ENCODE peak calls at places on chromosome 2, in six cellular contexts. One of them, this sample, is unnamed.

GRCh38 chr2:216923706-216924105 is 63.8 kb upstream of the TNP1 start:
- DNase-seq in effector memory CD4-positive, alpha-beta T cell: no peak
- DNase-seq in endodermal cell: no peak
- DNase-seq in iris pigment epithelial cell: no peak
- DNase-seq in stomach: no peak
- DNase-seq in dermis microvascular lymphatic vessel endothelial cell: no peak
- DNase-seq in this sample: no peak

GRCh38 chr2:64852771-64853241 is 136.4 kb upstream of the SLC1A4 start:
- DNase-seq in endodermal cell: no peak
- DNase-seq in effector memory CD4-positive, alpha-beta T cell: no peak
- DNase-seq in dermis microvascular lymphatic vessel endothelial cell: no peak
- DNase-seq in stomach: no peak
- DNase-seq in iris pigment epithelial cell: no peak
- DNase-seq in this sample: no peak

GRCh38 chr2:6362671-6363450 is 502.8 kb downstream of the CMPK2 start:
- DNase-seq in iris pigment epithelial cell: no peak
- DNase-seq in stomach: no peak
- DNase-seq in effector memory CD4-positive, alpha-beta T cell: no peak
- DNase-seq in dermis microvascular lymphatic vessel endothelial cell: no peak
- DNase-seq in endodermal cell: no peak
- DNase-seq in this sample: no peak

GRCh38 chr2:241049739-241050623 is 51.6 kb downstream of the SNED1 start:
- DNase-seq in stomach: no peak
- DNase-seq in dermis microvascular lymphatic vessel endothelial cell: no peak
- DNase-seq in iris pigment epithelial cell: peak; percentile 18
- DNase-seq in effector memory CD4-positive, alpha-beta T cell: no peak
- DNase-seq in endodermal cell: peak; percentile 90
- DNase-seq in this sample: no peak

GRCh38 chr2:101349893-101350662 is 37.2 kb downstream of the CREG2 start:
- DNase-seq in dermis microvascular lymphatic vessel endothelial cell: no peak
- DNase-seq in stomach: no peak
- DNase-seq in effector memory CD4-positive, alpha-beta T cell: no peak
- DNase-seq in endodermal cell: no peak
- DNase-seq in iris pigment epithelial cell: peak; percentile 67
- DNase-seq in this sample: no peak

GRCh38 chr2:163675389-163675788 is 60.4 kb downstream of the FIGN start:
- DNase-seq in endodermal cell: no peak
- DNase-seq in stomach: no peak
- DNase-seq in iris pigment epithelial cell: no peak
- DNase-seq in effector memory CD4-positive, alpha-beta T cell: no peak
- DNase-seq in dermis microvascular lymphatic vessel endothelial cell: no peak
- DNase-seq in this sample: no peak

GRCh38 chr2:120929829-120930228 is 194.2 kb downstream of the GLI2 start:
- DNase-seq in effector memory CD4-positive, alpha-beta T cell: no peak
- DNase-seq in dermis microvascular lymphatic vessel endothelial cell: no peak
- DNase-seq in stomach: no peak
- DNase-seq in iris pigment epithelial cell: no peak
- DNase-seq in endodermal cell: no peak
- DNase-seq in this sample: no peak

GRCh38 chr2:42293019-42293418 is 68.0 kb downstream of the COX7A2L start:
- DNase-seq in iris pigment epithelial cell: no peak
- DNase-seq in stomach: no peak
- DNase-seq in endodermal cell: no peak
- DNase-seq in dermis microvascular lymphatic vessel endothelial cell: no peak
- DNase-seq in effector memory CD4-positive, alpha-beta T cell: no peak
- DNase-seq in this sample: no peak

GRCh38 chr2:148756292-148756975 is 111.9 kb downstream of the EPC2 start:
- DNase-seq in iris pigment epithelial cell: peak; percentile 84
- DNase-seq in effector memory CD4-positive, alpha-beta T cell: no peak
- DNase-seq in dermis microvascular lymphatic vessel endothelial cell: no peak
- DNase-seq in endodermal cell: no peak
- DNase-seq in stomach: no peak
- DNase-seq in this sample: no peak

GRCh38 chr2:241836257-241836656 is 22.4 kb downstream of the PDCD1 start:
- DNase-seq in dermis microvascular lymphatic vessel endothelial cell: no peak
- DNase-seq in iris pigment epithelial cell: peak; percentile 12
- DNase-seq in endodermal cell: no peak
- DNase-seq in stomach: no peak
- DNase-seq in effector memory CD4-positive, alpha-beta T cell: no peak
- DNase-seq in this sample: no peak

GRCh38 chr2:84676295-84676694 is 160.0 kb downstream of the DNAH6 start:
- DNase-seq in effector memory CD4-positive, alpha-beta T cell: no peak
- DNase-seq in dermis microvascular lymphatic vessel endothelial cell: no peak
- DNase-seq in stomach: no peak
- DNase-seq in iris pigment epithelial cell: peak; percentile 51
- DNase-seq in endodermal cell: no peak
- DNase-seq in this sample: no peak

GRCh38 chr2:25032901-25033300 is 9.0 kb upstream of the EFR3B start:
- DNase-seq in endodermal cell: no peak
- DNase-seq in stomach: no peak
- DNase-seq in iris pigment epithelial cell: no peak
- DNase-seq in dermis microvascular lymphatic vessel endothelial cell: no peak
- DNase-seq in effector memory CD4-positive, alpha-beta T cell: no peak
- DNase-seq in this sample: no peak

GRCh38 chr2:2013476-2013875 is 269.2 kb upstream of the PXDN start:
- DNase-seq in effector memory CD4-positive, alpha-beta T cell: no peak
- DNase-seq in iris pigment epithelial cell: no peak
- DNase-seq in dermis microvascular lymphatic vessel endothelial cell: no peak
- DNase-seq in stomach: no peak
- DNase-seq in endodermal cell: peak; percentile 51
- DNase-seq in this sample: no peak